ENCODE peak calls at places on chromosomes 7 and 10, in eight cellular contexts. Q is caudate nucleus; P is adipocyte; B is activated CD4-positive, alpha-beta T cell treated with anti-CD3 and anti-CD28 coated beads, Interleukin-2, amount 10 ng/mL, durations not matched to agents 7 days and 5 days; J is activated CD8-positive, alpha-beta memory T cell treated with anti-CD3 and anti-CD28 coated beads for 48 hours; O is HS-5; L is B cell; Z is ACHN. H is an unnamed sample.

GRCh38 chr7:16753102-16753931 is at the start of gene TSPAN13:
- DNase-seq in L (peak; percentile 84), J (peak; percentile 45), Z (peak; percentile 91), P (peak; percentile 70), Q (peak; percentile 28), B (peak; percentile 79), O (peak; percentile 33), H (peak; percentile 90)

GRCh38 chr7:88204525-88205103 is 15.2 kb downstream of the SRI start:
- DNase-seq in Z (no peak), L (no peak), P (no peak), J (no peak), Q (no peak), O (no peak), B (no peak), H (no peak)

GRCh38 chr10:33117816-33118215 is 159.8 kb upstream of the ITGB1 start:
- DNase-seq in P (no peak), J (no peak), B (peak; percentile 54), Q (no peak), Z (no peak), O (no peak), L (peak; percentile 62), H (no peak)

GRCh38 chr10:87659571-87660483 is at the start of gene PAPSS2:
- DNase-seq in L (no peak), Z (peak; percentile 68), Q (no peak), B (peak; percentile 9), O (no peak), J (no peak), P (peak; percentile 82), H (peak; percentile 9)

GRCh38 chr10:63197304-63198092 is 64.4 kb downstream of the NRBF2 start:
- DNase-seq in L (no peak), B (no peak), Z (no peak), J (no peak), Q (no peak), O (no peak), P (peak; percentile 93), H (no peak)

GRCh38 chr7:23349484-23350157 is 50.5 kb downstream of the MALSU1 start:
- DNase-seq in O (peak; percentile 96), L (no peak), P (peak; percentile 67), B (no peak), Q (no peak), J (no peak), Z (no peak), H (no peak)

GRCh38 chr10:74021248-74022055 is 23.5 kb downstream of the VCL start:
- DNase-seq in O (no peak), B (no peak), Z (no peak), P (peak; percentile 93), L (no peak), Q (no peak), J (no peak), H (no peak)

GRCh38 chr10:24617771-24618396 is 105.8 kb downstream of the ARHGAP21 start:
- DNase-seq in L (no peak), Z (peak; percentile 61), P (peak; percentile 59), J (peak; percentile 21), B (peak; percentile 48), O (no peak), Q (no peak), H (no peak)

H was measured in NCI-H748 treated with DMSO at 0.1 percent for 48 hours.